ENCODE peak calls at places on chromosome 11, in four cellular contexts. U is CD4-positive, alpha-beta memory T cell; L is adrenal gland; O is Peyer's patch. G is an unnamed sample.

GRCh38 chr11:122294041-122294440 is 178.0 kb upstream of the BLID start:
- DNase-seq in U (no peak), O (no peak), L (no peak), G (no peak)

GRCh38 chr11:19602906-19603305 is 109.7 kb upstream of the NAV2 start:
- DNase-seq in U (no peak), O (no peak), L (no peak), G (no peak)

GRCh38 chr11:125272822-125273221 is 108.3 kb downstream of the PKNOX2 start:
- DNase-seq in U (no peak), L (no peak), O (no peak), G (no peak)

GRCh38 chr11:78336877-78337553 is 80.6 kb downstream of the GAB2 start:
- DNase-seq in O (no peak), L (no peak), U (no peak), G (no peak)

GRCh38 chr11:5280582-5281102 is 10.9 kb upstream of the HBE1 start:
- DNase-seq in O (peak; percentile 16), U (no peak), L (peak; percentile 95), G (peak; percentile 20)

GRCh38 chr11:65651589-65652510 is 10.9 kb downstream of the RELA start:
- DNase-seq in O (no peak), U (no peak), L (peak; percentile 82), G (peak; percentile 55)

GRCh38 chr11:117600976-117601708 is 195.9 kb downstream of the DSCAML1 start:
- DNase-seq in L (no peak), O (no peak), U (no peak), G (no peak)

GRCh38 chr11:22539851-22540376 is 85.7 kb downstream of the FANCF start:
- DNase-seq in U (no peak), L (no peak), O (no peak), G (no peak)

GRCh38 chr11:120290945-120291344 is 34.2 kb upstream of the TLCD5 start:
- DNase-seq in L (no peak), O (no peak), U (no peak), G (no peak)

GRCh38 chr11:96741068-96741467 is 351.3 kb downstream of the JRKL start:
- DNase-seq in U (no peak), O (no peak), L (no peak), G (no peak)

GRCh38 chr11:60777106-60777505 is 8.0 kb upstream of the MS4A10 start:
- DNase-seq in O (no peak), L (no peak), U (no peak), G (no peak)

GRCh38 chr11:60718524-60719316 is 5.8 kb upstream of the MS4A18 start:
- DNase-seq in U (no peak), O (no peak), L (no peak), G (no peak)

GRCh38 chr11:104645276-104646018 is 252.8 kb downstream of the CASP12 start:
- DNase-seq in O (no peak), L (no peak), U (no peak), G (no peak)

GRCh38 chr11:1967641-1968225 is 20.6 kb downstream of the MRPL23 start:
- DNase-seq in O (no peak), L (peak; percentile 43), U (no peak), G (no peak)

GRCh38 chr11:1153951-1154487 is 3.7 kb upstream of the MUC5AC start:
- DNase-seq in U (no peak), L (peak; percentile 93), O (peak; percentile 15), G (peak; percentile 47)

GRCh38 chr11:76629133-76629852 is 41.3 kb downstream of the LRRC32 start:
- DNase-seq in O (no peak), U (no peak), L (peak; percentile 80), G (no peak)

GRCh38 chr11:113667801-113668200 is 38.3 kb downstream of the TMPRSS5 start:
- DNase-seq in L (no peak), O (no peak), U (no peak), G (no peak)

GRCh38 chr11:69088676-69089146 is 40.0 kb downstream of the TPCN2 start:
- DNase-seq in U (peak; percentile 39), L (peak; percentile 88), O (peak; percentile 74), G (peak; percentile 69)

GRCh38 chr11:107040447-107041444 is 22.5 kb upstream of the GUCY1A2 start:
- DNase-seq in L (no peak), U (no peak), O (no peak), G (no peak)

GRCh38 chr11:64255135-64256128 is 4.1 kb downstream of the PLCB3 start:
- DNase-seq in L (no peak), U (no peak), O (no peak), G (no peak)

GRCh38 chr11:206516-207212 is 535 bp downstream of the BET1L start:
- DNase-seq in O (peak; percentile 23), L (peak; percentile 68), U (peak; percentile 19), G (peak; percentile 48)

GRCh38 chr11:112844530-112844929 is 116.7 kb upstream of the NCAM1 start:
- DNase-seq in U (no peak), L (no peak), O (no peak), G (no peak)

GRCh38 chr11:17238377-17238776 is 30.6 kb upstream of the PIK3C2A start:
- DNase-seq in U (no peak), O (no peak), L (no peak), G (no peak)

GRCh38 chr11:723120-723883 is 17.3 kb downstream of the EPS8L2 start:
- DNase-seq in O (peak; percentile 59), U (peak; percentile 58), L (peak; percentile 70), G (peak; percentile 48)

GRCh38 chr11:69538840-69539239 is 57.4 kb downstream of the LINC01488 start:
- DNase-seq in L (no peak), U (no peak), O (no peak), G (peak; percentile 16)

GRCh38 chr11:62880803-62881578 is at the start of gene SLC3A2:
- DNase-seq in O (peak; percentile 94), U (peak; percentile 85), L (peak; percentile 94), G (peak; percentile 90)

GRCh38 chr11:14972581-14973490 is 685 bp upstream of the CALCA start:
- DNase-seq in L (no peak), O (no peak), U (no peak), G (no peak)

GRCh38 chr11:133978816-133979215 is 22.0 kb upstream of the IGSF9B start:
- DNase-seq in U (no peak), O (no peak), L (no peak), G (no peak)

GRCh38 chr11:69371731-69372588 is 78.0 kb downstream of the MYEOV start:
- DNase-seq in L (peak; percentile 42), U (no peak), O (peak; percentile 6), G (no peak)

GRCh38 chr11:66851251-66851620 is 5.6 kb upstream of the LRFN4 start:
- DNase-seq in O (no peak), U (no peak), L (no peak), G (no peak)

GRCh38 chr11:131279685-131280084 is 90.7 kb upstream of the NTM start:
- DNase-seq in U (no peak), O (no peak), L (no peak), G (no peak)

GRCh38 chr11:117144477-117145392 is 648 bp downstream of the PAFAH1B2 start:
- DNase-seq in L (peak; percentile 92), O (peak; percentile 55), U (peak; percentile 35), G (peak; percentile 89)

GRCh38 chr11:104968856-104969776 is 742 bp upstream of the CASP4 start:
- DNase-seq in U (no peak), L (peak; percentile 63), O (no peak), G (peak; percentile 58)

GRCh38 chr11:64564419-64564818 is 26.6 kb upstream of the SLC22A12 start:
- DNase-seq in U (no peak), L (no peak), O (no peak), G (no peak)

GRCh38 chr11:16779436-16779835 is 41.0 kb downstream of the C11orf58 start:
- DNase-seq in U (no peak), L (peak; percentile 52), O (no peak), G (peak; percentile 32)

GRCh38 chr11:4891996-4892640 is 10.4 kb downstream of the OR51T1 start:
- DNase-seq in U (no peak), O (no peak), L (no peak), G (no peak)

GRCh38 chr11:126606484-126606883 is 251.0 kb downstream of the ST3GAL4 start:
- DNase-seq in L (no peak), U (no peak), O (no peak), G (no peak)

GRCh38 chr11:34643846-34644245 is 23.0 kb downstream of the EHF start:
- DNase-seq in U (no peak), L (no peak), O (no peak), G (no peak)

GRCh38 chr11:27642954-27643353 is 57.3 kb downstream of the BDNF start:
- DNase-seq in L (no peak), O (no peak), U (no peak), G (no peak)

GRCh38 chr11:60872952-60873524 is 5.7 kb downstream of the ZP1 start:
- DNase-seq in U (no peak), O (no peak), L (peak; percentile 55), G (no peak)

DNA sequence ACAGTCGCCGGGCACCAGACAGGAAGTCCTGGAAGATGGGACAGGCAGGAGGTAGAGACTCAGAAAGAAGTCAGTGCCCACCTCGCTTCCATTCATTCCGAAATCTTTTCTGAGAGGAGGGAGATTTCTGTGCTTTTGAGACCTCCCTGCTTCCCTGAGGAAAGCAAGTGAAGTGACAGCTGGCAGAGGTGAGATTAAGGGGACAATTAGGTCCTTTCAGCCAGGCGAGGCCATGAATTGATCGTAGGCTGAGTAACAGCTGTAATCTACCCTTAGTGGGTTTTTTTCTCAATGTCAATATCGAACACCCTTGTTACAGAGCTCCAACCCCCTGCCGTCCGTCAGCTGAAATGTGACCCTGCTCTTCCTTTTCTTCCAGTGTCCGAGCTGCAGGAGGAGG is 96.0 kb downstream of the PARVA start:
- DNase-seq in U (no peak), O (no peak), L (no peak), G (no peak)
- H3K27ac ChIP-seq in U (no peak overlapping the region), O (no peak overlapping the region), L (no peak overlapping the region), G (no peak overlapping the region)

DNA sequence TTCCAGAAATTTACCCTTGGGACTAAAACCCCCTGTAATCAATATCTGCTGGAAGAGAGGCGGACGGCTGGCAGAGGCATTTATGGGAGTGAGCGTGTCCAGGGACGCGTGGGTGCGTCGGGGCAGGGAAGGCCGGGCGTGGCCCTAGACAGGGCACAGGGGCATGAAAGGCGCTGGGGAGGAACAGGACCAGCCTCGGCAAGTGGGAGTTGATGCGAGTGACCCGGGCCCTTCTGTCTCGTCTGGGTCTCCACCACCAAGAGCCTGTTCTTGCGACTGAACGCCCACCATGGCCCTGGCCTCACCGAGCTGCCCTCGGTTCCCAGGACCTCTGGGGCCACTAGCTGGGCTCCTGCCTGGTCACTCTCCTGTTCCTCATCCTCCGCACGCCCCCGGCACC is 17.5 kb downstream of the OSBPL5 start:
- DNase-seq in O (no peak), U (no peak), L (no peak), G (no peak)
- H3K27ac ChIP-seq in O (peak overlapping the region; percentile 84), U (no peak overlapping the region), L (no peak overlapping the region), G (no peak overlapping the region)

GRCh38 chr11:86202013-86202336 is 42.6 kb upstream of the EED start:
- DNase-seq in O (no peak), L (no peak), U (no peak), G (no peak)
- H3K27ac ChIP-seq in O (no peak overlapping the region), L (no peak overlapping the region), U (peak overlapping the region; percentile 52), G (no peak overlapping the region)

DNA sequence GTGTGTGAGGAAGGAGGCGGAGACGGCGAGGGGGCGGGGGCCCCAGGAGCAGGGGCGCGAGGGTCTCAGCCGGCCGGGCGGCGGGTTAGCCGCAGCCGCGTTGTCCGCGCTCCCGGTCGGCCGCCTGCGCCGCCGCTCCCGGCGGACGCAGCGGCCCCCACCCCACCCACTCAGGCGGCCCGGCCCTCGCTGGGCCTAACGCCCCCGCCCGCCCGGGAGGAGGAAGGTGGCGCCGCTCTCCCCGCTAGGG is at the start of gene FCHSD2:
- DNase-seq in U (no peak), O (no peak), L (no peak), G (no peak)
- H3K27ac ChIP-seq in U (peak within 1 kb of the TSS; percentile 97), O (peak within 1 kb of the TSS; percentile 99), L (peak within 1 kb of the TSS; percentile 83), G (peak within 1 kb of the TSS; percentile 95)